ENCODE peak calls at places on chromosomes 12 and 14, in five cellular contexts. F is ascending aorta, W is glutamatergic neuron, A is NB4, E is heart right ventricle. X is an unnamed sample.

GRCh38 chr12:86513206-86513605 is 257.0 kb upstream of the MGAT4C start:
- DNase-seq in F (no peak), W (no peak), E (no peak), A (no peak), X (no peak)

GRCh38 chr12:119547016-119547415 is 46.6 kb upstream of the TMEM233 start:
- DNase-seq in E (no peak), F (no peak), W (no peak), A (no peak), X (no peak)

GRCh38 chr14:20719777-20720176 is 25.9 kb upstream of the EDDM3A start:
- DNase-seq in W (no peak), A (no peak), E (no peak), F (no peak), X (no peak)

GRCh38 chr12:124837958-124838803 is 25.5 kb downstream of the SCARB1 start:
- DNase-seq in F (peak; percentile 74), W (no peak), A (no peak), E (peak; percentile 87), X (no peak)

GRCh38 chr12:86148612-86149011 is 107.6 kb downstream of the MGAT4C start:
- DNase-seq in W (no peak), F (no peak), E (no peak), A (no peak), X (no peak)

GRCh38 chr12:113660941-113661340 is 189.3 kb upstream of the LHX5 start:
- DNase-seq in A (no peak), F (no peak), E (no peak), W (no peak), X (no peak)

GRCh38 chr12:22268973-22269372 is 65.5 kb downstream of the ST8SIA1 start:
- DNase-seq in W (no peak), F (no peak), E (no peak), A (no peak), X (no peak)

GRCh38 chr12:123305160-123305559 is 33.5 kb upstream of the CDK2AP1 start:
- DNase-seq in A (no peak), W (no peak), E (no peak), F (no peak), X (no peak)

GRCh38 chr14:68349900-68350323 is 443.0 kb downstream of the ZFP36L1 start:
- DNase-seq in F (no peak), W (no peak), E (no peak), A (peak; percentile 47), X (no peak)

GRCh38 chr14:68345738-68346137 is 447.1 kb downstream of the ZFP36L1 start:
- DNase-seq in W (no peak), F (no peak), A (no peak), E (no peak), X (no peak)

GRCh38 chr14:68342216-68342615 is 450.7 kb downstream of the ZFP36L1 start:
- DNase-seq in E (no peak), A (no peak), F (no peak), W (no peak), X (no peak)

GRCh38 chr14:68343534-68344093 is 449.3 kb downstream of the ZFP36L1 start:
- DNase-seq in E (no peak), A (no peak), F (no peak), W (no peak), X (no peak)

DNA sequence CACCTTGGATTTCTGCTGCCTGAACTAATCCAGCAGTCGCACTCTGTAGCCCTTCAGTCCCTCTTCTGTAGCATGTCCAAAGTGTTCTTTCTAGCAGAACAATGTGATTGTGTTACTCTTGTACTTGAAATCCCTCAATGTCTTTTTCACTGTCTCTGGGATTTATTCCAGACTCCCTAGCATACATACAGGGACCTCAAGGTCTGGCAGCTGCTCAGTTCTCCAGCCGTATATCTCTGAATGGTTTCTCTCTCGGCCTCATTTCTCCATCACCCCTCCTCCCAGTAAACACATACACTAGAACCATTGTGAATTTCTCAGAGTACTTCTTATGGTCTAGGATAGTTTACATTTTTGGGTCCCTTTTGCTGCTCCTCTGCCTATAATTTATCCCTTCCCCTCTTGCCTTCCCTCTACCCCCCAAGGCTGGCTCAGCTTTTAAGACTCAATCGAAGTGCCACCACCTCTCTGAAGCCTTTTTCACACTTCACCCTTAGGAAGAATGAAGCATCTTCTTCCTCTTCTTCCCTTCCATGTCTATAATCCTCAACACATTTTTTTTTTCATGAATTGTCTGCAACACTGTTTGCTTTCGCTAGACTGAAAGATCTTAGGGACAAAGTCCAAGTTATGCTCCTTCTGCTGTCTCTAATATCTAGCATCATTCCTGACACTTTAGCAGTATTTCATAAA is 446.2 kb downstream of the ZFP36L1 start:
- DNase-seq in F (no peak), A (no peak), E (no peak), W (no peak), X (no peak)
- TF ChIP-seq CTCF in F (no peak), A (no peak), E (no peak), W (no peak), X (no peak)

GRCh38 chr12:26152507-26153102 is 27.8 kb upstream of the BHLHE41 start:
- DNase-seq in W (no peak), E (no peak), F (no peak), A (no peak), X (no peak)

GRCh38 chr12:26156201-26156871 is 31.5 kb upstream of the BHLHE41 start:
- DNase-seq in F (no peak), E (no peak), A (peak; percentile 31), W (no peak), X (peak; percentile 68)

GRCh38 chr12:26150737-26151450 is 26.1 kb upstream of the BHLHE41 start:
- DNase-seq in E (peak; percentile 47), W (no peak), A (no peak), F (peak; percentile 71), X (no peak)

GRCh38 chr12:26156996-26157395 is 32.2 kb upstream of the BHLHE41 start:
- DNase-seq in W (no peak), F (no peak), A (no peak), E (no peak), X (no peak)

GRCh38 chr12:26153421-26154154 is 28.8 kb upstream of the BHLHE41 start:
- DNase-seq in W (no peak), A (no peak), E (peak; percentile 37), F (peak; percentile 74), X (no peak)
- TF ChIP-seq CTCF in W (no peak), A (no peak), E (no peak), F (peak; percentile 38), X (no peak)

DNA sequence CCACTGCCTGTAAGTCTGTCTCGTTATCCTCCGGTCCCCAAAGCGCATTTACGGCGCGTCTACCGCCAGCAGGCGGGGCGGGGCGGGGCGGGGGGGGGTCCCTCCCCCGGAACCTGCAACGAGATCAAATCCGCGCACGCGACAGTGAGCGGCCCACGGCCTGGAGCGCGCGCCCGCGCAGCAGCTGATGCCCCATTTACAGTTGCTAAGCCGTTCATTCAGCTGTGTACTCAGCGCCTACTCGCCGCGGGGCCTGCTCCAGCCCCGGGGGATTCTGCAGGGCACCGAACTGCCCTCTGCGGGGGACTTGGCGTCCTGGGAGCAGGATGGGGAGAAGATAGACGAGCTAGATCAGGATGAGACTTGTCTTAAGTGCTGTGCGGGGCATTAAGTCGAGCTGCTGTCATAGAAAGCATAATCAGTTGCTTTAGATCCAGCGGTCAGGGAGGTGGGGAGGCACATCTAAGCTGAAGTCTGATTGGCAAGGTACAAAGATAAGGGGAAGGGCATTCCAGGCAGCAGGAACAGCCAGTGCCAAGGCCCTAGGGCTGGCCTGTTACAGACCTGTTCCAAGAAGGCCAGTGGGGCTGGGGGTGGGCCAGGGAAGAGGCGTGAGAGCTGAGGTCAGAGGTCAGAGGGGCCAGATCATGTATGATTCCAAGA is 1.4 kb upstream of the CCDC85C start:
- DNase-seq in A (peak; percentile 65), E (peak; percentile 34), F (peak; percentile 77), W (peak; percentile 76), X (peak; percentile 64)
- TF ChIP-seq CTCF in A (no peak), E (no peak), F (no peak), W (no peak), X (no peak)

GRCh38 chr12:64273527-64274403 is 51.7 kb upstream of the KICS2 start:
- DNase-seq in E (no peak), F (no peak), W (peak; percentile 34), A (peak; percentile 45), X (peak; percentile 20)
- TF ChIP-seq CTCF in E (no peak), F (no peak), W (peak; percentile 27), A (peak; percentile 39), X (peak; percentile 32)

DNA sequence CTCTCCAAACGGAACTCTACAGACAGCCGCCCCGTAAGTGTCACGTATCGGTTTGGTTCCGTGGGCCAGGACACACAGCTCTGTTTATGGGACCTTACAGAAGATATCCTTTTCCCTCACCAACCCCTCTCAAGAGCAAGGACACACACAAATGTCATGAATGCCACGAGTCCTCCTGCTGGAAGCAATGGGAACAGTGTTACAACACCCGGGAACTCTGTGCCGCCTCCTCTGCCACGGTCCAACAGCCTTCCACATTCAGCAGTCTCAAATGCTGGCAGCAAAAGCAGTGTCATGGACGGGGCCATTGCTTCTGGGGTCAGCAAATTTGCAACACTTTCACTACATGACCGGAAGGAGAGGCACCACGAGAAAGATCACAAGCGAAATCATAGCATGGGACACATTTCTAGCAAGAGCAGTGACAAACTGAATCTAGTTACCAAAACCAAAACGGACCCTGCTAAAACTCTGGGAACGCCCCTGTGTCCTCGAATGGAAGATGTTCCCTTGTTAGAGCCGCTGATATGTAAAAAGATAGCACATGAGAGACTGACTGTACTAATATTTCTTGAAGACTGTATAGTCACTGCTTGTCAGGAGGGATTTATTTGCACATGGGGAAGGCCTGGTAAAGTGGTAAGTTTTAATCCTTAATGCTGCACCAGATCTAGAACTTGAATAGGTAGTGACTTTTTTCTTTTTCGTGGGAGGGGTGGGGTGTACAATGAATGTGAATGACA is 69.7 kb downstream of the WDR20 start:
- DNase-seq in E (no peak), W (no peak), A (no peak), F (no peak), X (no peak)
- TF ChIP-seq CTCF in E (no peak), W (peak; percentile 25), A (no peak), F (no peak), X (no peak)

GRCh38 chr12:29844667-29845066 is 60.9 kb upstream of the TMTC1 start:
- DNase-seq in E (no peak), F (no peak), A (no peak), W (no peak), X (no peak)
- TF ChIP-seq CTCF in E (no peak), F (no peak), A (no peak), W (no peak), X (no peak)

DNA sequence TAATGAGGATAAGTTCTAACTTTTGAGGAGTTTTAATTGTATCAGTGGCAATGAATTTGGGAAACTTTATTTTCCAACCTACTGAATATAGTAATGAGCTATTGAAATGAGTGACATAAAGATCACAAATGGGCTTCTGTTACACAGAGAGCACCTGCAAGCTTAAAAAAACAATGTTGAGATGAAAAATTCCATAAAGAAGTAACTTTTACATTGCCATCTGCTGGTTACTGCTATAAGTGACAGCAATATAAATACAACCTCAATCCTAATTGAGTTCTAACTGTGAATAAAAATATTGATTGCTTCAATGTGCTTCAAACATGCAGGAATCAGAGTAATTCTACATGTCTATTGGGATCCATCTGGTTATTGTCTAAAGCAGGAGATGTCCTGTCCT is 14.2 kb downstream of the WIF1 start:
- DNase-seq in E (no peak), A (no peak), F (no peak), W (no peak), X (peak; percentile 13)
- TF ChIP-seq CTCF in E (no peak), A (no peak), F (no peak), W (peak; percentile 23), X (peak; percentile 21)

GRCh38 chr12:69661386-69661785 is 37.7 kb downstream of the BEST3 start:
- DNase-seq in E (no peak), F (no peak), W (no peak), A (no peak), X (no peak)
- TF ChIP-seq CTCF in E (no peak), F (no peak), W (no peak), A (no peak), X (no peak)